ENCODE peak calls at places on chromosomes 16 and 17, in eight cellular contexts. N is lower leg skin, V is transverse colon, L is foreskin fibroblast, E is fibroblast of pulmonary artery, D is A549, Z is fibroblast of the aortic adventitia, A is astrocyte of the cerebellum. G is an unnamed sample.

GRCh38 chr16:50881331-50881830 is 139.5 kb downstream of the CYLD start:
- DNase-seq in N (no peak), V (no peak), L (no peak), E (no peak), D (no peak), Z (no peak), A (no peak), G (no peak)

GRCh38 chr17:33290156-33290697 is 2.9 kb downstream of the ASIC2 start:
- DNase-seq in N (no peak), V (no peak), L (no peak), E (no peak), D (no peak), Z (no peak), A (no peak), G (no peak)

GRCh38 chr17:81831957-81832607 is 1.0 kb downstream of the MCRIP1 start:
- DNase-seq in N (no peak), V (no peak), L (peak; percentile 79), E (no peak), D (no peak), Z (peak; percentile 59), A (no peak), G (no peak)

GRCh38 chr17:412211-413015 is 59.8 kb upstream of the RPH3AL start:
- DNase-seq in N (peak; percentile 43), V (peak; percentile 59), L (peak; percentile 82), E (peak; percentile 75), D (peak; percentile 63), Z (peak; percentile 81), A (peak; percentile 50), G (peak; percentile 35)

GRCh38 chr16:88295526-88296436 is 87.0 kb upstream of the ZNF469 start:
- DNase-seq in N (no peak), V (no peak), L (no peak), E (no peak), D (no peak), Z (no peak), A (no peak), G (no peak)

GRCh38 chr16:72637306-72637705 is 410.6 kb downstream of the ZFHX3 start:
- DNase-seq in N (no peak), V (no peak), L (peak; percentile 87), E (peak; percentile 79), D (no peak), Z (peak; percentile 85), A (peak; percentile 29), G (peak; percentile 29)

GRCh38 chr17:83204230-83204725 is 124.9 kb downstream of the METRNL start:
- DNase-seq in N (no peak), V (no peak), L (no peak), E (no peak), D (no peak), Z (no peak), A (no peak), G (no peak)

GRCh38 chr17:49730078-49730786 is 22.5 kb upstream of the SLC35B1 start:
- DNase-seq in N (peak; percentile 42), V (peak; percentile 59), L (peak; percentile 87), E (peak; percentile 93), D (no peak), Z (peak; percentile 97), A (peak; percentile 97), G (peak; percentile 60)

GRCh38 chr16:55077231-55077630 is 146.6 kb downstream of the IRX5 start:
- DNase-seq in N (no peak), V (no peak), L (peak; percentile 8), E (no peak), D (no peak), Z (no peak), A (no peak), G (peak; percentile 39)

GRCh38 chr16:8885674-8886592 is 3.8 kb downstream of the LITAFD start:
- DNase-seq in N (no peak), V (peak; percentile 50), L (peak; percentile 77), E (peak; percentile 40), D (no peak), Z (peak; percentile 24), A (no peak), G (no peak)

GRCh38 chr17:49918591-49918990 is 50.4 kb upstream of the DLX4 start:
- DNase-seq in N (no peak), V (no peak), L (no peak), E (no peak), D (no peak), Z (no peak), A (no peak), G (no peak)

GRCh38 chr17:80482555-80483308 is 6.3 kb upstream of the NPTX1 start:
- DNase-seq in N (no peak), V (no peak), L (no peak), E (no peak), D (no peak), Z (no peak), A (no peak), G (no peak)

GRCh38 chr17:81422776-81423697 is 27.8 kb downstream of the BAHCC1 start:
- DNase-seq in N (peak; percentile 75), V (peak; percentile 60), L (peak; percentile 94), E (peak; percentile 95), D (peak; percentile 90), Z (peak; percentile 96), A (peak; percentile 92), G (no peak)

GRCh38 chr16:14545346-14545884 is 84.6 kb downstream of the PARN start:
- DNase-seq in N (no peak), V (no peak), L (no peak), E (no peak), D (no peak), Z (no peak), A (no peak), G (no peak)

GRCh38 chr16:88578446-88579313 is 8.5 kb downstream of the ZC3H18 start:
- DNase-seq in N (no peak), V (no peak), L (no peak), E (no peak), D (no peak), Z (no peak), A (no peak), G (no peak)

GRCh38 chr17:3017936-3018335 is 45.5 kb downstream of the OR1D5 start:
- DNase-seq in N (no peak), V (no peak), L (no peak), E (no peak), D (no peak), Z (no peak), A (no peak), G (no peak)

GRCh38 chr16:67242138-67242730 is 5.0 kb downstream of the FHOD1 start:
- DNase-seq in N (no peak), V (no peak), L (no peak), E (no peak), D (no peak), Z (no peak), A (no peak), G (no peak)

GRCh38 chr16:14303654-14304394 is 232.7 kb downstream of the MRTFB start:
- DNase-seq in N (no peak), V (peak; percentile 27), L (peak; percentile 47), E (no peak), D (no peak), Z (no peak), A (no peak), G (no peak)

GRCh38 chr17:35312790-35313711 is 60.4 kb downstream of the SLFN11 start:
- DNase-seq in N (peak; percentile 37), V (peak; percentile 51), L (peak; percentile 86), E (peak; percentile 86), D (peak; percentile 69), Z (peak; percentile 85), A (peak; percentile 70), G (peak; percentile 42)
- TF ChIP-seq CTCF in N (no peak), V (peak; percentile 79), L (peak; percentile 60), E (peak; percentile 80), D (peak; percentile 89), Z (peak; percentile 80), A (peak; percentile 68), G (peak; percentile 77)

DNA sequence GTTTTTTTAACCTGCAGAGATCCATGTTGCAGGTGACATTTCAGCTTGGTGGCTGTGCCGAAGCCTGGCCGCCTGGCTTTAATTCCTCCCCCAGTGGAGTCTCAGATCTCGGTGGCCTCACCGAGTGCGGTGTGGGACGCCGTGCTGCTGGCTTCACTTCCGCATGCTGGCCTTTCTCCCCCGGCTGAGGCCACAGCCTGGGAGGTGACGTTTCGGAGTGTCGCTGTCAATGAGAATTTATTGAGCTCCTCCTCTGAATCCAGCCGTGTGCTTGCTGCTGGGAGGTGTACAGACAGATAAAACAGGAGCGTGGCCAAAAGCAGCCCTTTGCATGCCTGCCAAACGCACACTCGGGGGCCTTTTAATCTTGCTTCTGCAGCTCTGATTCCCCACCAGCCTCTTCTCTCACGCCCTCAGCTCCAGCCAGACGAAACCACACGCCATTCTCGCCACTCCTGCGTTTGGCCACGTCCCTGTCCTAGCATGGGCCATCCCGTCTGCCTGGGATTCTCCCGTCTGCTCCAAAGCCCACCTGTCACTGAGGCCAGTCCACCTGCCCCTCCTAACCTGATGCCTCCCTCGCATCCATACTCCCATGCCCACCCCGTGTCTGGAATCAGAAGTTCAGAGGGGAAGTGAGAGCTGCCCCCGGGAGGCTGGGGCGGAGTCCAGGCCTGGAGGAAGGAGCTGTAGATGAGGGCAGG is 3.6 kb downstream of the GSE1 start:
- DNase-seq in N (peak; percentile 32), V (peak; percentile 63), L (no peak), E (no peak), D (no peak), Z (no peak), A (no peak), G (no peak)
- H3K4me3 ChIP-seq in N (no peak overlapping the region), V (no peak overlapping the region), L (no peak overlapping the region), E (no peak overlapping the region), D (no peak overlapping the region), Z (no peak overlapping the region), A (no peak overlapping the region), G (no peak overlapping the region)

GRCh38 chr17:28675485-28675884 is 13.5 kb downstream of the SUPT6H start:
- DNase-seq in N (no peak), V (no peak), L (peak; percentile 16), E (no peak), D (no peak), Z (no peak), A (no peak), G (no peak)

GRCh38 chr17:28675980-28676379 is 14.0 kb downstream of the SUPT6H start:
- DNase-seq in N (no peak), V (peak; percentile 27), L (peak; percentile 16), E (no peak), D (peak; percentile 42), Z (no peak), A (no peak), G (no peak)
- TF ChIP-seq CTCF in N (no peak), V (peak; percentile 34), L (no peak), E (peak; percentile 17), D (peak; percentile 45), Z (no peak), A (peak; percentile 32), G (peak; percentile 26)

GRCh38 chr17:78337244-78338109 is 22.4 kb downstream of the SOCS3 start:
- DNase-seq in N (no peak), V (peak; percentile 64), L (peak; percentile 72), E (peak; percentile 68), D (peak; percentile 96), Z (peak; percentile 60), A (no peak), G (no peak)

GRCh38 chr17:78341559-78342437 is 18.1 kb downstream of the SOCS3 start:
- DNase-seq in N (no peak), V (peak; percentile 80), L (peak; percentile 96), E (peak; percentile 81), D (peak; percentile 83), Z (peak; percentile 81), A (no peak), G (no peak)

GRCh38 chr17:78335176-78335575 is 24.7 kb downstream of the SOCS3 start:
- DNase-seq in N (no peak), V (no peak), L (no peak), E (no peak), D (no peak), Z (no peak), A (no peak), G (no peak)

GRCh38 chr17:78340183-78340955 is 19.5 kb downstream of the SOCS3 start:
- DNase-seq in N (no peak), V (no peak), L (peak; percentile 67), E (no peak), D (no peak), Z (no peak), A (no peak), G (no peak)

GRCh38 chr17:78338860-78339259 is 21.0 kb downstream of the SOCS3 start:
- DNase-seq in N (no peak), V (peak; percentile 82), L (no peak), E (no peak), D (no peak), Z (no peak), A (no peak), G (no peak)
- H3K4me3 ChIP-seq in N (no peak overlapping the region), V (no peak overlapping the region), L (no peak overlapping the region), E (no peak overlapping the region), D (no peak overlapping the region), Z (no peak overlapping the region), A (no peak overlapping the region), G (no peak overlapping the region)